ENCODE peak calls at places on chromosome 11, in seven cellular contexts. M is GM12891, S is endothelial cell of umbilical vein, U is spleen, X is HCT116, B is breast epithelium, N is H1. G is an unnamed sample.

GRCh38 chr11:8828055-8828454 is 82.9 kb upstream of the AKIP1 start:
- DNase-seq in X (no peak), B (no peak), U (no peak), M (no peak), S (no peak), N (no peak), G (no peak)

GRCh38 chr11:23520226-23520960 is 660.1 kb upstream of the CCDC179 start:
- DNase-seq in X (no peak), M (no peak), S (no peak), B (no peak), N (no peak), U (no peak), G (no peak)

GRCh38 chr11:124893781-124894401 is 3.8 kb downstream of the ROBO4 start:
- DNase-seq in X (no peak), U (no peak), N (no peak), M (no peak), S (no peak), B (no peak), G (no peak)

GRCh38 chr11:72754544-72755155 is 2.4 kb upstream of the ARAP1 start:
- DNase-seq in X (no peak), U (no peak), S (no peak), N (no peak), B (no peak), M (no peak), G (no peak)

GRCh38 chr11:95100856-95101507 is 11.3 kb downstream of the ENDOD1 start:
- DNase-seq in N (no peak), X (no peak), B (no peak), M (no peak), U (no peak), S (peak), G (no peak)

GRCh38 chr11:73317803-73318202 is 9.7 kb downstream of the ARHGEF17 start:
- DNase-seq in S (no peak), M (no peak), N (no peak), B (no peak), U (no peak), X (no peak), G (no peak)

GRCh38 chr11:28860898-28861297 is 752.7 kb downstream of the METTL15 start:
- DNase-seq in X (peak), M (no peak), N (no peak), S (peak), B (no peak), U (no peak), G (no peak)

GRCh38 chr11:44286268-44286880 is 23.6 kb downstream of the ALX4 start:
- DNase-seq in B (no peak), U (peak), M (peak), S (peak), X (peak), N (no peak), G (no peak)

GRCh38 chr11:59668188-59668949 is 468 bp downstream of the PATL1 start:
- DNase-seq in B (peak), M (peak), S (peak), U (peak), N (peak), X (no peak), G (peak)

GRCh38 chr11:17408641-17409040 is 20.2 kb upstream of the KCNJ11 start:
- DNase-seq in U (peak), S (no peak), M (no peak), X (no peak), B (no peak), N (no peak), G (no peak)

GRCh38 chr11:3841426-3842304 is 906 bp upstream of the RHOG start:
- DNase-seq in U (peak), N (peak), S (peak), M (peak), X (peak), B (peak), G (peak)

GRCh38 chr11:79296113-79296512 is 144.7 kb downstream of the TENM4 start:
- DNase-seq in B (no peak), N (no peak), M (no peak), U (no peak), S (no peak), X (no peak), G (no peak)

GRCh38 chr11:113161671-113162589 is 152.5 kb upstream of the TTC12 start:
- DNase-seq in X (no peak), B (no peak), S (no peak), M (no peak), N (no peak), U (no peak), G (no peak)

GRCh38 chr11:43359432-43359818 is 705 bp downstream of the TTC17 start:
- DNase-seq in B (no peak), X (no peak), N (no peak), M (peak), U (no peak), S (peak), G (no peak)

GRCh38 chr11:109062445-109062844 is 359.5 kb upstream of the C11orf87 start:
- DNase-seq in N (no peak), X (no peak), U (no peak), M (no peak), B (no peak), S (no peak), G (no peak)

GRCh38 chr11:28703371-28703770 is 595.2 kb downstream of the METTL15 start:
- DNase-seq in X (no peak), M (no peak), B (no peak), N (no peak), U (no peak), S (peak), G (no peak)

GRCh38 chr11:1748467-1749019 is 1.9 kb downstream of the IFITM10 start:
- DNase-seq in S (no peak), U (peak), N (no peak), X (no peak), B (no peak), M (no peak), G (no peak)

GRCh38 chr11:116927163-116927772 is 89.8 kb upstream of the APOA1 start:
- DNase-seq in N (no peak), B (no peak), S (peak), U (no peak), X (no peak), M (no peak), G (no peak)

GRCh38 chr11:127866109-127866508 is 721.2 kb downstream of the ETS1 start:
- DNase-seq in S (no peak), U (no peak), N (no peak), X (no peak), M (no peak), B (no peak), G (no peak)

GRCh38 chr11:69654001-69654659 is 13.2 kb downstream of the CCND1 start:
- DNase-seq in S (no peak), M (no peak), U (peak), N (no peak), X (no peak), B (no peak), G (peak)

GRCh38 chr11:11987503-11988022 is 20.9 kb downstream of the DKK3 start:
- DNase-seq in B (no peak), U (no peak), N (no peak), M (no peak), X (no peak), S (peak), G (no peak)

GRCh38 chr11:34223021-34223813 is 117.8 kb downstream of the NAT10 start:
- DNase-seq in S (no peak), N (no peak), B (no peak), U (no peak), M (no peak), X (no peak), G (peak)

GRCh38 chr11:9017773-9018172 is 14.0 kb upstream of the NRIP3 start:
- DNase-seq in U (no peak), X (no peak), B (no peak), N (no peak), S (no peak), M (no peak), G (no peak)

GRCh38 chr11:118893662-118894061 is 10.0 kb downstream of the CXCR5 start:
- DNase-seq in U (peak), B (no peak), S (no peak), M (no peak), N (no peak), X (no peak), G (no peak)

GRCh38 chr11:45603930-45604682 is 61.3 kb downstream of the CHST1 start:
- DNase-seq in S (no peak), N (no peak), U (no peak), M (no peak), B (no peak), X (no peak), G (no peak)

GRCh38 chr11:57407521-57407920 is 17.1 kb upstream of the PRG2 start:
- DNase-seq in B (no peak), U (no peak), X (no peak), S (no peak), M (no peak), N (no peak), G (no peak)

GRCh38 chr11:57410287-57410686 is 16.6 kb downstream of the SLC43A3 start:
- DNase-seq in S (no peak), N (no peak), B (no peak), X (no peak), M (no peak), U (no peak), G (no peak)

GRCh38 chr11:57407010-57407409 is 16.6 kb upstream of the PRG2 start:
- DNase-seq in U (no peak), S (no peak), B (no peak), N (no peak), M (no peak), X (no peak), G (no peak)

GRCh38 chr11:57407941-57408475 is 17.6 kb upstream of the PRG2 start:
- DNase-seq in X (no peak), N (no peak), U (no peak), S (no peak), M (no peak), B (no peak), G (no peak)

DNA sequence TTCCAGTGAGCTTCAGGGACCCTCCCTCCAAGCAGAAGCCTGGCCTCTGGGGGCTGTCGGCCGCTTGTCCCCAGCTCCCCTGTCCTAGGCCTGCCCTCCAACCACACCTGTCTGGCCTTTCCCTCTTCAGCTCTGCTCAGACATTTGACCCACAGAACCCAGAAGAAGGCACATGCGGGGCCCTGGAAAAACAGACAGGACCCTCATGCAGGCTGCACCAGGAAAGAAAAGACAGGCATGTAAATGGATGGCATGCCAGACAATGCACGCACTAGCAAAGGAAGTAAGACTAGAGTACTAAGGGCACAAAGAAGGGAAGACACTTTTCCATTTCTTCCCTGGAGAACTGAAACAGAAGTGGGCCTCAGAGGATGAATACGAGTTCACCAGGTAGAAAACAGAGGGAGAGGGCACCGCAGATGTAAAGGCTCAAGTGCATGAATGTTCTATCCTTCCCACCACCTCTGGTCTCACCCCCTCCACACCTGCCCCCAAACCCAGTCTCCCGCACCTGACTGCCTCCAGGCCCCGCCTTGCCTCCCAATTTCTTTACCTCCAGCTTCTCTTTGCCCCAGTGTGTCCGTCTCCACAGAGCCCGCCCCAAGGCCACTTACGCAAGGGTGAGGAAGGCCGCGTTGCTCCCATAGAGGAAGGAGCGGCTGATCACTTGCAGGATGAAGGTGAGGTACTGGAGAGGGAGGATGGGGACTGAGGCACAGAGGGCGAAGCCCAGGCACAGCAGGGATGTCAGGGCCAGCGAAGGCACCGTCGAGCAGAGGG is 17.4 kb downstream of the SLC43A3 start:
- DNase-seq in X (no peak), B (no peak), M (no peak), U (no peak), N (no peak), S (no peak), G (no peak)
- TF ChIP-seq POLR2AphosphoS5 in X (no peak), B (no peak), M (no peak), U (no peak), N (no peak), S (no peak), G (no peak)

DNA sequence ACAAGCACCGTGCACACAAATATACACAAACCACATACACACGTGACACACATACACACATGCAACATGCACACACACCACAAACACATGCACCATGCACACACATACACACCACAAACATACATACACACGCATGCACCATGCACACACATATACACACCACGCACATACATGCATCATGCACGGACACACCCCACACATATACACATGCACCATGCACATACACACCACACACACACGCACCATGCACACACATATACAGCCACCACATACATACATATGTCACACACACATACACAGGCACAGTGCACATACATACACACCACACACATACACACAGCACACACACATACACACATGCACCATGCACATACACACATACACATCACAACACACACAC is 12.7 kb upstream of the B4GALNT4 start:
- DNase-seq in U (peak), M (no peak), B (no peak), N (no peak), X (no peak), S (no peak), G (no peak)
- TF ChIP-seq POLR2AphosphoS5 in U (no peak), M (no peak), B (no peak), N (no peak), X (no peak), S (no peak), G (no peak)

GRCh38 chr11:71251761-71252433 is 480 bp downstream of the SHANK2 start:
- DNase-seq in X (no peak), B (no peak), N (no peak), U (peak), S (no peak), M (peak), G (peak)

GRCh38 chr11:71252782-71253730 is 679 bp upstream of the SHANK2 start:
- DNase-seq in S (no peak), B (no peak), N (no peak), M (no peak), U (no peak), X (peak), G (peak)

GRCh38 chr11:71253794-71254193 is 1.4 kb upstream of the SHANK2 start:
- DNase-seq in X (no peak), B (no peak), S (no peak), N (no peak), M (no peak), U (no peak), G (no peak)

GRCh38 chr11:71251159-71251721 is 1.1 kb downstream of the SHANK2 start:
- DNase-seq in S (no peak), U (no peak), X (no peak), B (no peak), M (no peak), N (no peak), G (peak)

GRCh38 chr11:71252434-71252781 is at the start of gene SHANK2:
- DNase-seq in B (no peak), M (no peak), N (no peak), S (no peak), U (no peak), X (no peak), G (peak)
- TF ChIP-seq POLR2AphosphoS5 in B (no peak), M (no peak), N (no peak), S (no peak), U (no peak), X (peak), G (no peak)

GRCh38 chr11:58034471-58034870 is 3.7 kb downstream of the OR6Q1 start:
- DNase-seq in U (no peak), N (no peak), B (no peak), S (no peak), X (no peak), M (no peak), G (no peak)
- TF ChIP-seq POLR2AphosphoS5 in U (no peak), N (no peak), B (no peak), S (no peak), X (no peak), M (no peak), G (no peak)

GRCh38 chr11:65448418-65449196 is 26.0 kb downstream of the NEAT1 start:
- DNase-seq in B (no peak), M (no peak), S (peak), X (no peak), U (no peak), N (no peak), G (no peak)
- TF ChIP-seq POLR2AphosphoS5 in B (no peak), M (no peak), S (peak), X (no peak), U (peak), N (no peak), G (no peak)

DNA sequence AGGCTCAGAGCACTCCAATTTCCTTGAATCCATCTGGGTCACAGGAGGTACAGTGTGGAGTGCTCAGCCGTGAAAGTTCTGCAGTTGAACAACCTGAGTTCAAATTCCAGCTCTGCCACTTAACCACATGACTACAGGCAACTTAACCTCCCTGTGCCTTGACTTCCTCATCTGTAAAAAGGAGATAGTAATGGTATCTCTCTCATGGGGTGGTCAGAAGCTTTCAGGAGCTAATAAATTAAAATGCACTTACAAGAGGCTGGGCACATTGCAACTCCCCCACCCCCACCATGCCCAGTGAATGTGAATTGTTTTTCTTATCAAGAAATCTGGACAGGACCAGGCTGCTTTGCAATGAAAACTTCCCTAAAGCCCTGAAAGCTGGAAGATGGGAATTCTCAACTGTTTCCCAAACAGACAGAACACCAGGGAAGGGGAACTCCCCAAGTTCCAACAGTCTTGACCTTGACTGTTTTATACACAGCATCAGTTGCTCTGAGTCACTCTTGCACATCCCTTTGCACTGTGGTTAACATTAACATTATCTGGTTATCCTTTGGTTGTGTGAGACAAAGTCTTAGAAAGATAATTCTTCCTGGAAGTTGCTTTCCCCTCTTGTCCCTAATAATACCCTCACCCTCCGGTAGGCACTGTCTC is 137.0 kb downstream of the SLC1A2 start:
- DNase-seq in X (no peak), B (no peak), M (no peak), N (no peak), U (no peak), S (no peak), G (no peak)
- TF ChIP-seq POLR2AphosphoS5 in X (no peak), B (no peak), M (no peak), N (no peak), U (no peak), S (no peak), G (no peak)

DNA sequence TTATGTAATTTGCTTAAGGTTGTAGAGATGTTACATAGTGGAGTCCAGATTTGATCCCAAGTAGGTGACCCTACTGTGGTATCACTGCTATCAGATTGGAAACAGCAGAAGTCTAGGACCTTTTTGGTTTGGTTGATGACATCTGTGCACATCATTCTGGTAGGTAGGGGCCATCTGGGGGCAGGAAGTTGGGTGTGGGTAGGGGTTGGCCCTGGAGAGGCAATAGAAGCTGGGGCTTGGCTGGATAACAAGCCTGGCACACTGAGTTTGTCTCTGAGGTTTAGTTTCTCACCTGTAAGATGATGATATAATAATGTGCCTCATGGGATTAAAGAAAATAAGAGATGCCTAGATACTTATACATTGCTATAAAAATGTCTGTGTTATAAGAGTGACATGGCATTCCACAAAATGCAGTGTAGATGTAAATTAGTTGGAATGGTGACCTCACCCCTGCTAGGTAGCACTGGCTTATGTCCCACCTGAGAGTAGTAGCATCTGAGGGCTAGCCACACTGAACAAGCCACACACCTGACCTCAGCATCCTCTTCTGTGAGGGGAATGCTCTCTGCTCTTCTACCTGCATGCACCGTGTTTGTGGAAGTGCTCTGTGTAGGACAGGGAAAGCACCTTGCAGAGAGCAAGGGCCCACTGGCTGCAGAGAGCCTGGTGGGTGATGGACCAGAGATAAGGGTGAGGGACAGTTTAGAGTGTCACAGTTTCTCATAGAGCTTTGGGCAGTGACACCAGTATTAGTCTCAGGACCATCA is 36.9 kb downstream of the PTPRJ start:
- DNase-seq in S (no peak), M (no peak), X (no peak), B (no peak), N (no peak), U (peak), G (no peak)
- TF ChIP-seq POLR2AphosphoS5 in S (no peak), M (no peak), X (no peak), B (no peak), N (no peak), U (no peak), G (no peak)